ENCODE peak calls at places on chromosome 22, in six cellular contexts. X is Caco-2, O is stromal cell of bone marrow, P is NCI-H1092 treated with DMSO at 0.1 percent for 48 hours, S is colonic mucosa, M is sigmoid colon. W is an unnamed sample.

GRCh38 chr22:46072030-46072881 is 78.1 kb upstream of the PPARA start:
- DNase-seq in M (peak), O (no peak), P (no peak), S (peak), X (peak), W (no peak)

GRCh38 chr22:27835446-27835845 is 33.9 kb upstream of the MN1 start:
- DNase-seq in P (no peak), S (no peak), X (no peak), M (peak), O (no peak), W (no peak)

GRCh38 chr22:29693671-29694070 is 26.1 kb upstream of the CABP7 start:
- DNase-seq in S (no peak), P (peak), X (no peak), O (no peak), M (no peak), W (no peak)

GRCh38 chr22:37842015-37842793 is 1.9 kb downstream of the ANKRD54 start:
- DNase-seq in S (peak), P (no peak), M (no peak), X (no peak), O (no peak), W (no peak)

GRCh38 chr22:48104786-48105185 is 1342.3 kb downstream of the TBC1D22A start:
- DNase-seq in M (no peak), X (no peak), S (no peak), P (no peak), O (no peak), W (peak)

GRCh38 chr22:20771918-20772625 is 1.8 kb upstream of the SERPIND1 start:
- DNase-seq in P (no peak), O (no peak), X (peak), S (no peak), M (no peak), W (peak)

GRCh38 chr22:41683616-41684015 is 5.1 kb downstream of the SNU13 start:
- DNase-seq in O (no peak), P (no peak), X (no peak), M (no peak), S (no peak), W (no peak)

GRCh38 chr22:29216873-29217666 is 11.4 kb downstream of the EMID1 start:
- DNase-seq in X (no peak), P (no peak), M (peak), S (no peak), O (no peak), W (no peak)

GRCh38 chr22:43179911-43180195 is 7.1 kb downstream of the TTLL12 start:
- DNase-seq in S (no peak), X (no peak), O (no peak), M (no peak), P (no peak), W (no peak)

GRCh38 chr22:43471186-43471585 is 59.4 kb downstream of the MPPED1 start:
- DNase-seq in S (no peak), X (no peak), O (no peak), M (no peak), P (no peak), W (no peak)

GRCh38 chr22:30305519-30305905 is 16.2 kb upstream of the CASTOR1 start:
- DNase-seq in X (no peak), P (no peak), S (peak), O (no peak), M (peak), W (peak)

GRCh38 chr22:46171940-46172339 is 21.6 kb downstream of the PPARA start:
- DNase-seq in M (no peak), S (peak), X (no peak), O (peak), P (no peak), W (no peak)

GRCh38 chr22:49666146-49666809 is 161.4 kb downstream of the BRD1 start:
- DNase-seq in P (no peak), O (no peak), X (no peak), S (no peak), M (peak), W (no peak)